ENCODE peak calls at places on chromosome 17, in four cellular contexts. F, H, E and W are unnamed samples.

GRCh38 chr17:78538033-78538776 is 39.0 kb downstream of the DNAH17 start:
- DNase-seq in F (peak; percentile 62), H (no peak), E (no peak), W (peak; percentile 10)

GRCh38 chr17:69812240-69812837 is 262.7 kb upstream of the KCNJ16 start:
- DNase-seq in F (no peak), H (no peak), E (no peak), W (no peak)

GRCh38 chr17:9443811-9444210 is 131.8 kb downstream of the STX8 start:
- DNase-seq in F (no peak), H (no peak), E (no peak), W (no peak)

GRCh38 chr17:79563237-79564013 is 47.4 kb downstream of the RBFOX3 start:
- DNase-seq in F (no peak), H (no peak), E (no peak), W (no peak)

GRCh38 chr17:19345486-19346350 is 16.8 kb downstream of the B9D1 start:
- DNase-seq in F (no peak), H (no peak), E (no peak), W (no peak)

GRCh38 chr17:78944956-78945355 is 19.8 kb upstream of the TIMP2 start:
- DNase-seq in F (no peak), H (no peak), E (no peak), W (no peak)

GRCh38 chr17:82200743-82201497 is 11.7 kb downstream of the CCDC57 start:
- DNase-seq in F (no peak), H (no peak), E (no peak), W (no peak)

GRCh38 chr17:59329558-59330313 is 1.7 kb upstream of the YPEL2 start:
- DNase-seq in F (peak; percentile 93), H (peak; percentile 75), E (peak; percentile 64), W (no peak)

GRCh38 chr17:66420961-66421371 is 118.6 kb downstream of the PRKCA start:
- DNase-seq in F (no peak), H (peak; percentile 77), E (no peak), W (no peak)

GRCh38 chr17:76894842-76895241 is 26.6 kb downstream of the MGAT5B start:
- DNase-seq in F (no peak), H (no peak), E (no peak), W (no peak)
- TF ChIP-seq CTCF in F (no peak), H (no peak), E (no peak), W (no peak)

DNA sequence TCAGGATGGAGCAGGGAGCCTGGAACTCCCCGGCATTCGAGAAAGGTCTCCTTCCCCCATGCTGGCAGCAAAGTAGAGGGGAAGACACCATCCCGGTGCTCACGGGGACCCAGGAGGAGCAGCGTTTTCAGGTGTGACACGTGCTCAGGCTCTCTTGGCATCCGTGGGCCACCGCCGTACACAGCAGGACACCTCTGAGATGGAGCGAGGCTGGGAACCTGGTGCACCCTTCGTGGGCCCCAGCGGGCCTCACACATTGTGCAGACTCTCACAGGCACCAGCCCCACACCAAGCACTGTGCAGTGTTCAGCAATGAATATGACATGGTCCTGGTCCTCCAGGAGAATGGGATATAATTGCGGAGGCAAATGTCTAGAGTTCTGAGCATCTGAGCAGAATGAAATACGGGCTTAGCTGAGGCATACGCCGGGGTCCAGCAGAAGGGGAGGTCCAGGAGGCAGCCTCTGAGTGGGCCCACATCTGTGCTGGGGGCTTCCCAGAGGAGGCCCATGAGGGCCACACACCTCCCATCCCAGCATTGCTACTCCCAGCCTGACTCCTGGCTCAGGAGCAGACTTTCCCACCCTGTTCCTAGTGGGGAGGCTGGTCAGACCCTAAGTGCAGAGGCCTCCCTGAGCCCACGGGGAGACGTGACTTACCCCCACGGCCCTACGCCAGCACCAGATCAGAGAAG is 72.6 kb downstream of the ABR start:
- DNase-seq in F (no peak), H (no peak), E (no peak), W (no peak)
- H3K27ac ChIP-seq in F (no peak overlapping the region), H (no peak overlapping the region), E (peak overlapping the region; percentile 96), W (no peak overlapping the region)

GRCh38 chr17:31489295-31490018 is 98.0 kb downstream of the RAB11FIP4 start:
- DNase-seq in F (peak; percentile 62), H (no peak), E (peak; percentile 94), W (peak; percentile 87)
- H3K9ac ChIP-seq in F (no peak overlapping the region), H (no peak overlapping the region), E (peak overlapping the region; percentile 91), W (peak overlapping the region; percentile 68)

GRCh38 chr17:76726766-76727718 is at the start of gene METTL23:
- DNase-seq in F (peak; percentile 81), H (peak; percentile 77), E (peak; percentile 87), W (peak; percentile 95)
- TF ChIP-seq CTCF in F (peak; percentile 76), H (peak; percentile 65), E (peak; percentile 71), W (peak; percentile 32)

GRCh38 chr17:81152288-81152848 is 12.9 kb upstream of the PVALEF start:
- DNase-seq in F (no peak), H (no peak), E (no peak), W (peak; percentile 41)
- H3K27ac ChIP-seq in F (no peak overlapping the region), H (no peak overlapping the region), E (no peak overlapping the region), W (no peak overlapping the region)